ENCODE peak calls at places on chromosomes 6 and 20, in seven cellular contexts. V is breast epithelium, P is NAMALWA, E is hypothalamus, H is NT2/D1, B is lower lobe of right lung, L is fibroblast of pulmonary artery. Y is an unnamed sample.

GRCh38 chr6:31742894-31743293 is 3.1 kb downstream of the MSH5 start:
- DNase-seq in V (no peak), P (no peak), E (no peak), H (no peak), B (no peak), L (no peak), Y (no peak)

GRCh38 chr6:119310486-119311036 is 39.0 kb downstream of the MAN1A1 start:
- DNase-seq in V (no peak), P (no peak), E (no peak), H (no peak), B (no peak), L (peak), Y (no peak)

GRCh38 chr6:16966821-16967817 is 134.7 kb upstream of the STMND1 start:
- DNase-seq in V (no peak), P (no peak), E (no peak), H (no peak), B (no peak), L (no peak), Y (no peak)

GRCh38 chr20:57372581-57373350 is 18.4 kb upstream of the RBM38 start:
- DNase-seq in V (no peak), P (no peak), E (no peak), H (no peak), B (no peak), L (no peak), Y (no peak)

GRCh38 chr6:134826889-134827737 is 122.8 kb downstream of the ALDH8A1 start:
- DNase-seq in V (peak), P (no peak), E (no peak), H (no peak), B (no peak), L (peak), Y (no peak)

GRCh38 chr6:43541774-43542471 is 25.0 kb downstream of the POLR1C start:
- DNase-seq in V (no peak), P (no peak), E (no peak), H (no peak), B (no peak), L (no peak), Y (no peak)

GRCh38 chr6:107330190-107330589 is 129.2 kb downstream of the PDSS2 start:
- DNase-seq in V (no peak), P (peak), E (no peak), H (no peak), B (peak), L (no peak), Y (no peak)

GRCh38 chr6:137013031-137013430 is 31.7 kb downstream of the IL20RA start:
- DNase-seq in V (no peak), P (no peak), E (no peak), H (no peak), B (no peak), L (no peak), Y (no peak)

GRCh38 chr6:2245103-2245953 is at the start of gene GMDS:
- DNase-seq in V (peak), P (peak), E (peak), H (peak), B (peak), L (peak), Y (peak)

GRCh38 chr6:43953794-43954310 is 173.4 kb downstream of the MRPL14 start:
- DNase-seq in V (no peak), P (no peak), E (no peak), H (no peak), B (no peak), L (no peak), Y (peak)

GRCh38 chr20:32385541-32385940 is 27.4 kb downstream of the ASXL1 start:
- DNase-seq in V (no peak), P (no peak), E (no peak), H (no peak), B (no peak), L (no peak), Y (no peak)

GRCh38 chr6:135667694-135668455 is 170.3 kb upstream of the AHI1 start:
- DNase-seq in V (no peak), P (no peak), E (no peak), H (no peak), B (no peak), L (peak), Y (no peak)

GRCh38 chr20:12573428-12573827 is 435.3 kb upstream of the SPTLC3 start:
- DNase-seq in V (no peak), P (no peak), E (no peak), H (no peak), B (no peak), L (no peak), Y (no peak)

GRCh38 chr6:81003156-81003555 is 749.3 kb downstream of the TENT5A start:
- DNase-seq in V (no peak), P (no peak), E (no peak), H (no peak), B (no peak), L (peak), Y (no peak)

GRCh38 chr20:7911586-7912330 is 28.5 kb downstream of the HAO1 start:
- DNase-seq in V (no peak), P (no peak), E (peak), H (no peak), B (no peak), L (peak), Y (no peak)

GRCh38 chr6:57221191-57221935 is 744 bp downstream of the RAB23 start:
- DNase-seq in V (peak), P (peak), E (peak), H (peak), B (peak), L (peak), Y (peak)

GRCh38 chr6:105424177-105424783 is 21.4 kb upstream of the PREP start:
- DNase-seq in V (peak), P (peak), E (peak), H (peak), B (no peak), L (peak), Y (peak)

GRCh38 chr20:59678951-59679350 is 74.6 kb downstream of the PHACTR3 start:
- DNase-seq in V (no peak), P (no peak), E (no peak), H (no peak), B (no peak), L (no peak), Y (no peak)

GRCh38 chr20:57458400-57459160 is 66.4 kb downstream of the CTCFL start:
- DNase-seq in V (peak), P (no peak), E (peak), H (no peak), B (no peak), L (peak), Y (no peak)

GRCh38 chr20:48739395-48740268 is 88.2 kb downstream of the PREX1 start:
- DNase-seq in V (no peak), P (no peak), E (no peak), H (no peak), B (no peak), L (no peak), Y (no peak)

GRCh38 chr20:25315418-25316210 is 67.7 kb downstream of the PYGB start:
- DNase-seq in V (no peak), P (no peak), E (no peak), H (no peak), B (peak), L (peak), Y (no peak)

GRCh38 chr6:163229050-163229449 is 185.5 kb upstream of the QKI start:
- DNase-seq in V (no peak), P (no peak), E (no peak), H (no peak), B (no peak), L (no peak), Y (no peak)

GRCh38 chr6:38391206-38391908 is 248.4 kb downstream of the BTBD9 start:
- DNase-seq in V (no peak), P (no peak), E (no peak), H (no peak), B (no peak), L (no peak), Y (no peak)

GRCh38 chr6:80789912-80790635 is 683.6 kb downstream of the BCKDHB start:
- DNase-seq in V (no peak), P (no peak), E (no peak), H (no peak), B (no peak), L (peak), Y (no peak)

GRCh38 chr6:78701407-78701806 is 165.9 kb upstream of the IRAK1BP1 start:
- DNase-seq in V (no peak), P (no peak), E (no peak), H (no peak), B (no peak), L (peak), Y (no peak)

GRCh38 chr6:33752139-33753015 is 5.7 kb upstream of the IP6K3 start:
- DNase-seq in V (no peak), P (no peak), E (no peak), H (no peak), B (no peak), L (no peak), Y (no peak)